ENCODE peak calls at places on chromosome 16, in four cellular contexts. A, X, K and M are unnamed samples.

GRCh38 chr16:26316683-26317464 is 625.1 kb downstream of the HS3ST4 start:
- DNase-seq in K (no peak), A (no peak), X (no peak), M (no peak)

GRCh38 chr16:50526796-50527195 is 21.4 kb upstream of the NKD1 start:
- DNase-seq in A (no peak), K (no peak), X (no peak), M (no peak)

GRCh38 chr16:72927199-72928088 is 120.5 kb downstream of the ZFHX3 start:
- DNase-seq in X (peak), A (no peak), K (peak), M (peak)

GRCh38 chr16:68662035-68662434 is 16.9 kb downstream of the CDH3 start:
- DNase-seq in A (no peak), K (no peak), X (no peak), M (no peak)

GRCh38 chr16:61042736-61043135 is 993.5 kb downstream of the CDH8 start:
- DNase-seq in K (no peak), A (no peak), X (no peak), M (no peak)

GRCh38 chr16:62035115-62036092 is 834 bp downstream of the CDH8 start:
- DNase-seq in K (no peak), X (no peak), A (no peak), M (no peak)

GRCh38 chr16:81696136-81696958 is 82.7 kb upstream of the PLCG2 start:
- DNase-seq in K (no peak), A (no peak), X (peak), M (no peak)

GRCh38 chr16:24013054-24013636 is 177.4 kb downstream of the PRKCB start:
- DNase-seq in X (no peak), A (no peak), K (no peak), M (no peak)

GRCh38 chr16:70782237-70782636 is 18.7 kb downstream of the VAC14 start:
- DNase-seq in K (no peak), A (no peak), X (no peak), M (no peak)

GRCh38 chr16:84331998-84332780 is 36.1 kb upstream of the ATP2C2 start:
- DNase-seq in K (no peak), A (no peak), X (no peak), M (no peak)

GRCh38 chr16:50011707-50012106 is 13.3 kb upstream of the CNEP1R1 start:
- DNase-seq in A (no peak), X (no peak), K (no peak), M (no peak)

GRCh38 chr16:88084881-88085280 is 133.6 kb downstream of the BANP start:
- DNase-seq in A (no peak), X (no peak), K (no peak), M (no peak)

GRCh38 chr16:87458424-87458915 is 34.4 kb downstream of the ZCCHC14 start:
- DNase-seq in A (no peak), K (no peak), X (no peak), M (no peak)

GRCh38 chr16:17258848-17259713 is 211.7 kb downstream of the XYLT1 start:
- DNase-seq in K (no peak), X (no peak), A (no peak), M (no peak)

GRCh38 chr16:84044108-84044488 is 1.5 kb upstream of the SLC38A8 start:
- DNase-seq in A (no peak), K (no peak), X (no peak), M (no peak)

GRCh38 chr16:86854058-86854621 is 275.8 kb downstream of the FOXL1 start:
- DNase-seq in K (no peak), X (no peak), A (no peak), M (peak)

GRCh38 chr16:78448658-78449327 is 349.3 kb downstream of the WWOX start:
- DNase-seq in A (no peak), K (no peak), X (no peak), M (no peak)

GRCh38 chr16:20899503-20900298 is 457 bp downstream of the DCUN1D3 start:
- DNase-seq in K (no peak), X (no peak), A (no peak), M (no peak)

GRCh38 chr16:102060-102855 is 24.2 kb downstream of the MPG start:
- DNase-seq in A (peak), K (peak), X (no peak), M (no peak)

GRCh38 chr16:47051031-47051430 is 77.6 kb upstream of the DNAJA2 start:
- DNase-seq in K (no peak), X (no peak), A (no peak), M (no peak)

GRCh38 chr16:54862529-54862928 is 68.1 kb upstream of the IRX5 start:
- DNase-seq in K (no peak), A (no peak), X (no peak), M (no peak)

GRCh38 chr16:4272114-4272954 is 489 bp downstream of the TFAP4 start:
- DNase-seq in A (peak), X (no peak), K (no peak), M (peak)

GRCh38 chr16:12917653-12918052 is 16.3 kb downstream of the SHISA9 start:
- DNase-seq in K (no peak), X (no peak), A (no peak), M (no peak)

GRCh38 chr16:50219402-50219975 is 46.9 kb upstream of the ADCY7 start:
- DNase-seq in K (no peak), A (no peak), X (no peak), M (no peak)

GRCh38 chr16:104355-104754 is 26.3 kb downstream of the MPG start:
- DNase-seq in A (no peak), X (no peak), K (no peak), M (no peak)

GRCh38 chr16:22071352-22071923 is 20.9 kb upstream of the VWA3A start:
- DNase-seq in X (no peak), A (no peak), K (no peak), M (no peak)

GRCh38 chr16:27284865-27285675 is 16.5 kb upstream of the NSMCE1 start:
- DNase-seq in A (no peak), K (no peak), X (no peak), M (no peak)

GRCh38 chr16:87847785-87848675 is 21.3 kb downstream of the SLC7A5 start:
- DNase-seq in K (no peak), X (no peak), A (peak), M (no peak)

GRCh38 chr16:2498531-2499253 is 15.1 kb upstream of the ATP6V0C start:
- DNase-seq in X (no peak), K (no peak), A (no peak), M (no peak)

GRCh38 chr16:22141746-22142145 is 20.6 kb upstream of the SDR42E2 start:
- DNase-seq in A (no peak), K (peak), X (no peak), M (no peak)

GRCh38 chr16:83200005-83200779 is 573.4 kb downstream of the CDH13 start:
- DNase-seq in A (peak), K (no peak), X (no peak), M (no peak)

GRCh38 chr16:10868562-10869469 is 8.2 kb upstream of the CIITA start:
- DNase-seq in X (no peak), K (no peak), A (peak), M (no peak)

GRCh38 chr16:66070140-66070887 is 296.2 kb upstream of the CDH5 start:
- DNase-seq in A (peak), K (no peak), X (no peak), M (no peak)

GRCh38 chr16:49623501-49624266 is 232.2 kb downstream of the ZNF423 start:
- DNase-seq in K (no peak), X (no peak), A (no peak), M (peak)

GRCh38 chr16:46629331-46629843 is 8.2 kb upstream of the SHCBP1 start:
- DNase-seq in A (no peak), X (no peak), K (peak), M (peak)

GRCh38 chr16:88951501-88951900 is 25.5 kb downstream of the CBFA2T3 start:
- DNase-seq in A (no peak), X (no peak), K (no peak), M (no peak)

GRCh38 chr16:13543850-13544249 is 376.1 kb upstream of the ERCC4 start:
- DNase-seq in X (no peak), K (no peak), A (no peak), M (no peak)

GRCh38 chr16:79372504-79373184 is 227.9 kb downstream of the MAF start:
- DNase-seq in A (no peak), X (peak), K (peak), M (no peak)

GRCh38 chr16:11010576-11011221 is 66.3 kb downstream of the CLEC16A start:
- DNase-seq in X (no peak), K (no peak), A (peak), M (no peak)

DNA sequence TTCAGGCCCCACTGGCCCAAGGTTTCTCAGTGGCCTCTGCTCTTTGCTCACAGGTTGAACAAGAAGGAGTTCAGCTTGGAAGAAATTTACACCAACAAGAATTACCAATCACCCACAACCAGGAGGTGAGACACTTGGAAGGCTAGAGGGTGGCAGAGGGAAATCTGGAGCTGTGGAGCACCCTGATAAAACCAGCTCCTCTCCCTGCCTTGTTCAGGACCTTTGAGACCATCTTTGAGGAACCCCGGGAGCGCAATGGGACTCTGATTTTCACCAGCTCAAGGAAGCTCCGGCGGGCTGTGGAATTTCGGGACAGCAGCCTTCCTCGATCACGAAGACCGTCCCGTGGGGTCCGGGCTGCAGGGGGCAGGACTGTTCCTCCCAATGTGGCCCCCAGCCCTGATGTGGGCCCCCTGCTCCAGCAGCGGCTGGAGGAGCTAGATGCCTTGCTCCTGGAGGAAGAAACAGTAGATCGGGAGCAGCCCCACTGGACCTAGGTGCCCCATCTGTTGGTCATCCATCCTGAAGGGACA is 2.4 kb upstream of the FBRS start:
- DNase-seq in A (no peak), K (no peak), X (no peak), M (no peak)
- H3K27ac ChIP-seq in A (no peak), K (no peak), X (no peak), M (no peak)

GRCh38 chr16:56988161-56988947 is 1.0 kb upstream of the NLRC5 start:
- DNase-seq in K (no peak), A (no peak), X (no peak), M (no peak)
- H3K4me3 ChIP-seq in K (peak), A (peak), X (no peak), M (peak)

DNA sequence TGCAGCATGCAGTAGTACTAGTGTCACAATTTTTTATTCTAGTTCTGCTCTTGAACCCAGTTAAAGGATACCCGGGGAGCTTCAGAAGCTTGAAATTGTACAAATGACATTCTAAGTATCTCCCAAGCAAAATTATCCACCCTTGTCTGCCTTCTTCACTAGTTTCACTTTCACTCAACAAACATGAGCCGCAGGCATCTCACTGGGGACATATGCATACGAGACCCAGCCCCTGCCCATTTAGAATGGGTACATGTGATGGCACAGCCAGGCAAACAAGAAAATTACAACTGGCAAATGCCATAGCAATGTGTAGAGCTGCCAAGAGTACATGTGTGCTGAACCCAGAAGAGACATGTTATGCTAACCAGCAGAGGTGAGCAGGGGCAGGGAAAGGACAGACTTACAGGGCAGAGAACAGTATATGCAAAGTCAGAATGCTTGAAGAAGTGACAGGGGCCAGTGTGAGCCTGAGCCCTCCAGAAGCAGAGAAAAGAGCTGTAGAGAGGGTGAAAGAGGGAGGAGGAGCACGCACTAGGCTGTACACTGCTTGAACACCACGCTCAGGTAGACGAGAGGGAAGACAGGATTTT is 8.3 kb downstream of the GINS2 start:
- DNase-seq in K (no peak), A (no peak), X (no peak), M (no peak)
- H3K27ac ChIP-seq in K (no peak), A (no peak), X (no peak), M (no peak)

DNA sequence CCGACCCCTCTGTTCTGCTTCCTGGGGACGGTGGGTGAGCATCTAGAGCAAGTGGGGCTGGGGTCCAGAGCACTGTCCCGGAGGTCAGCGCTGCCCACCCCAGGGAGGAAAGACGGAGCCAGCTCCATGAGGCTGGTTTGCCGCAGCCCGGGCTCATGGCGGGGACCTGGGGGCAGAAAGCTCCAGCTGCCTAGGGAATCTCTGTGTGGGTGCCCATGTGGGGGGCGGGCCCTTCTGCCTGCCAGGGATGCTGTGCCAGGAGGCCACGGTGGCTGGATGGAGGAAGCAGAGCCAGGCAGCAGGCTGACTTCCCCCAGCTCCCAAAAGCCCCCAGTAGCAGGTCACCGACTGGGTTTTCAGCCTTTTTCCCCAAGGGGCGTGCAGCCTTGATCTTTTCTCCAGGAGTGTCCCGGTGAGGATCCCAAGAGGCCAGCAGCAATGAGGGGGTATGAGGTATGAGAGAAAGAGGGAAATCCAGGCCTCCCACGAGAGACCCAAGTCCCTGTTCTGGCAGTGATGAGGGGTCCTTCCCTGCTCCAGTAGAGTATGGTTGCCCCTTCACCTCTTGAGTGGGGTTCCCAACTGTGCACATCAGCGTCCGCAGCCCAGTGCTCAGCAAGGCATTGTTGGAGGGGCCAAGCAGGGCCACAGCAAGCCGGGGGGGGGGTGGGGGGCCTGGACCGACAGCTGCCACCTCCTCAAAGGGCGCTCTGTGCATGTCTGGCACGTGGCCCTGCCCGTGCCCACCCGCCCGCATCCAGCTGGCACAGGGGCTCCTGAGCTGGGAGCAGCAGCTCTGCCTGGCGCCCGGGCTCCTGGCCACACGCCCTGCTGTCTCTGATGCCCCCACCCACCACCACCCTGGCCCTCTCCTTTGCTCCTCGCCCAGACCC is 15.6 kb upstream of the BCAR1 start:
- DNase-seq in K (no peak), X (peak), A (no peak), M (no peak)
- H3K4me3 ChIP-seq in K (no peak), X (no peak), A (no peak), M (peak)